ENCODE peak calls at places on chromosomes 4 and X, in seven cellular contexts. H, U, P, T, N, W and V are unnamed samples.

GRCh38 chr4:42865572-42866189 is 26.8 kb upstream of the GRXCR1 start:
- DNase-seq in H (peak), U (no peak), P (no peak), T (peak), N (peak), W (peak), V (peak)

GRCh38 chr4:2482693-2483092 is 13.8 kb downstream of the RNF4 start:
- DNase-seq in H (no peak), U (no peak), P (peak), T (no peak), N (peak), W (no peak), V (peak)

GRCh38 chr4:95267081-95267480 is 281.7 kb downstream of the UNC5C start:
- DNase-seq in H (peak), U (peak), P (no peak), T (no peak), N (peak), W (no peak), V (peak)

GRCh38 chr4:124262211-124263179 is 450.0 kb downstream of the ANKRD50 start:
- DNase-seq in H (peak), U (peak), P (peak), T (peak), N (peak), W (peak), V (peak)

GRCh38 chr4:41632481-41633073 is 94.6 kb downstream of the LIMCH1 start:
- DNase-seq in H (no peak), U (no peak), P (peak), T (no peak), N (no peak), W (no peak), V (no peak)

GRCh38 chrX:148960060-148960459 is 459.6 kb downstream of the AFF2 start:
- DNase-seq in H (no peak), U (no peak), P (no peak), T (no peak), N (peak), W (no peak), V (no peak)

GRCh38 chrX:154321624-154322023 is 26.0 kb downstream of the TKTL1 start:
- DNase-seq in H (no peak), U (no peak), P (no peak), T (no peak), N (no peak), W (no peak), V (peak)

GRCh38 chrX:154486052-154486395 is 391 bp downstream of the UBL4A start:
- DNase-seq in H (no peak), U (no peak), P (peak), T (no peak), N (peak), W (no peak), V (no peak)

GRCh38 chrX:132044953-132045352 is 21.9 kb downstream of the STK26 start:
- DNase-seq in H (no peak), U (no peak), P (no peak), T (no peak), N (no peak), W (no peak), V (no peak)

GRCh38 chr4:184583738-184584502 is 65.3 kb downstream of the CASP3 start:
- DNase-seq in H (no peak), U (no peak), P (no peak), T (no peak), N (no peak), W (no peak), V (no peak)

GRCh38 chrX:117510453-117510852 is 606.2 kb downstream of the KLHL13 start:
- DNase-seq in H (no peak), U (no peak), P (no peak), T (no peak), N (peak), W (no peak), V (peak)